ENCODE peak calls at places on chromosome 4, in seven cellular contexts. S, X, I, U, M, A and W are unnamed samples.

GRCh38 chr4:54165438-54165837 is 63.7 kb upstream of the PDGFRA start:
- DNase-seq in A (peak), S (no peak), M (no peak), U (no peak), I (peak), X (peak), W (no peak)

GRCh38 chr4:173088144-173088543 is 80.5 kb upstream of the GALNT7 start:
- DNase-seq in I (no peak), M (no peak), A (no peak), X (no peak), U (no peak), S (no peak), W (no peak)

GRCh38 chr4:54541426-54542118 is 116.2 kb upstream of the KIT start:
- DNase-seq in I (peak), A (no peak), M (no peak), X (no peak), S (no peak), U (no peak), W (no peak)

GRCh38 chr4:123398151-123398802 is 1.7 kb downstream of the SPRY1 start:
- DNase-seq in U (peak), X (peak), S (peak), M (peak), A (no peak), I (peak), W (peak)

GRCh38 chr4:182642831-182643230 is 274.4 kb downstream of the DCTD start:
- DNase-seq in M (no peak), U (no peak), X (no peak), I (peak), S (no peak), A (no peak), W (no peak)

GRCh38 chr4:92101609-92102231 is 202.0 kb upstream of the GRID2 start:
- DNase-seq in A (no peak), S (no peak), U (no peak), I (no peak), M (no peak), X (peak), W (no peak)

GRCh38 chr4:88110826-88111225 is 47.6 kb downstream of the ABCG2 start:
- DNase-seq in U (no peak), M (no peak), X (peak), S (no peak), I (no peak), A (no peak), W (no peak)

GRCh38 chr4:70844180-70844579 is 4.5 kb upstream of the GRSF1 start:
- DNase-seq in M (no peak), U (no peak), X (no peak), S (peak), A (no peak), I (no peak), W (no peak)

GRCh38 chr4:8269535-8270417 is at the start of gene HTRA3:
- DNase-seq in S (no peak), M (peak), A (peak), U (no peak), X (peak), I (no peak), W (no peak)

GRCh38 chr4:95728145-95728544 is 111.7 kb upstream of the PDHA2 start:
- DNase-seq in M (no peak), I (peak), S (no peak), A (no peak), U (no peak), X (peak), W (no peak)

GRCh38 chr4:147866532-147867271 is 134.8 kb downstream of the ARHGAP10 start:
- DNase-seq in M (peak), X (peak), S (peak), I (peak), U (peak), A (peak), W (peak)

GRCh38 chr4:182847956-182848450 is 69.2 kb downstream of the DCTD start:
- DNase-seq in U (no peak), X (no peak), M (no peak), S (no peak), I (no peak), A (no peak), W (no peak)

GRCh38 chr4:164748375-164748774 is 5.6 kb upstream of the SMIM31 start:
- DNase-seq in S (no peak), I (no peak), U (no peak), X (peak), A (no peak), M (no peak), W (peak)

GRCh38 chr4:153426207-153426886 is 39.8 kb upstream of the TMEM131L start:
- DNase-seq in S (no peak), X (no peak), I (no peak), U (no peak), A (no peak), M (no peak), W (peak)

GRCh38 chr4:79472693-79473552 is 64.9 kb upstream of the GK2 start:
- DNase-seq in M (no peak), I (no peak), S (no peak), A (no peak), U (no peak), X (no peak), W (no peak)

GRCh38 chr4:13102344-13102743 is 381.8 kb downstream of the RAB28 start:
- DNase-seq in A (no peak), I (no peak), X (no peak), M (no peak), S (no peak), U (no peak), W (no peak)

GRCh38 chr4:169963998-169964397 is 62.2 kb downstream of the MFAP3L start:
- DNase-seq in A (no peak), I (peak), U (no peak), S (no peak), M (no peak), X (no peak), W (no peak)

GRCh38 chr4:145679991-145680455 is at the start of gene C4orf51:
- DNase-seq in A (peak), U (no peak), X (peak), I (peak), S (no peak), M (no peak), W (no peak)

GRCh38 chr4:28723371-28723770 is 1862.7 kb downstream of the STIM2 start:
- DNase-seq in X (no peak), M (no peak), A (no peak), S (no peak), U (no peak), I (no peak), W (no peak)

GRCh38 chr4:38948551-38948950 is 80.9 kb downstream of the FAM114A1 start:
- DNase-seq in U (no peak), S (no peak), M (peak), I (peak), X (peak), A (peak), W (no peak)

GRCh38 chr4:46387956-46388355 is 2.0 kb downstream of the GABRA2 start:
- DNase-seq in S (no peak), U (no peak), X (no peak), A (no peak), M (no peak), I (no peak), W (no peak)

GRCh38 chr4:148062301-148062950 is 330.5 kb downstream of the ARHGAP10 start:
- DNase-seq in X (no peak), A (no peak), U (no peak), I (no peak), S (no peak), M (no peak), W (no peak)

GRCh38 chr4:184234155-184234554 is 16.5 kb upstream of the ENPP6 start:
- DNase-seq in U (no peak), S (no peak), X (no peak), I (no peak), M (no peak), A (no peak), W (no peak)

GRCh38 chr4:53196872-53197759 is 168.7 kb downstream of the SCFD2 start:
- DNase-seq in I (peak), M (no peak), U (no peak), S (no peak), A (peak), X (peak), W (peak)

GRCh38 chr4:182448281-182449151 is 205.3 kb downstream of the TENM3 start:
- DNase-seq in I (peak), S (no peak), U (no peak), A (peak), X (peak), M (peak), W (peak)

GRCh38 chr4:110196871-110197420 is 1.5 kb downstream of the ELOVL6 start:
- DNase-seq in A (no peak), U (no peak), S (peak), X (peak), M (peak), I (no peak), W (peak)

GRCh38 chr4:81058621-81059020 is 28.1 kb downstream of the BMP3 start:
- DNase-seq in M (no peak), U (no peak), I (no peak), X (peak), A (no peak), S (no peak), W (no peak)

GRCh38 chr4:140305053-140305452 is 68.4 kb upstream of the SCOC start:
- DNase-seq in U (no peak), S (no peak), M (no peak), I (no peak), X (peak), A (no peak), W (no peak)

GRCh38 chr4:2728221-2728620 is 27.9 kb downstream of the TNIP2 start:
- DNase-seq in I (no peak), X (no peak), S (no peak), A (no peak), M (no peak), U (no peak), W (no peak)

GRCh38 chr4:152398060-152398459 is 137.8 kb downstream of the FBXW7 start:
- DNase-seq in M (no peak), I (no peak), U (no peak), S (no peak), A (no peak), X (peak), W (no peak)

GRCh38 chr4:3634281-3635089 is 102.3 kb upstream of the LRPAP1 start:
- DNase-seq in X (no peak), U (no peak), M (peak), S (no peak), I (no peak), A (no peak), W (no peak)

GRCh38 chr4:182616476-182616875 is 300.7 kb downstream of the DCTD start:
- DNase-seq in M (no peak), I (no peak), S (no peak), A (no peak), X (no peak), U (no peak), W (no peak)

GRCh38 chr4:89753601-89754066 is 83.3 kb downstream of the SNCA start:
- DNase-seq in X (peak), S (no peak), U (no peak), M (no peak), I (peak), A (peak), W (no peak)

GRCh38 chr4:139153411-139154133 is 23.4 kb downstream of the ELF2 start:
- DNase-seq in X (peak), M (no peak), I (no peak), A (no peak), S (no peak), U (no peak), W (no peak)

GRCh38 chr4:140109626-140110213 is 44.3 kb downstream of the MAML3 start:
- DNase-seq in M (no peak), S (no peak), X (no peak), I (no peak), A (no peak), U (no peak), W (no peak)

GRCh38 chr4:78566834-78567501 is 15.4 kb downstream of the ANXA3 start:
- DNase-seq in U (no peak), A (no peak), I (no peak), X (no peak), S (no peak), M (no peak), W (no peak)

GRCh38 chr4:73660808-73661207 is 40.6 kb upstream of the RASSF6 start:
- DNase-seq in U (no peak), S (no peak), M (no peak), I (no peak), X (no peak), A (no peak), W (no peak)

GRCh38 chr4:73662709-73663546 is 42.7 kb upstream of the RASSF6 start:
- DNase-seq in S (no peak), I (peak), X (peak), U (no peak), M (no peak), A (no peak), W (peak)

GRCh38 chr4:73664470-73664869 is 44.2 kb upstream of the RASSF6 start:
- DNase-seq in A (no peak), U (no peak), M (no peak), X (no peak), S (no peak), I (no peak), W (no peak)

GRCh38 chr4:73661646-73662119 is 41.4 kb upstream of the RASSF6 start:
- DNase-seq in A (peak), X (peak), U (no peak), S (no peak), I (peak), M (no peak), W (no peak)
- TF ChIP-seq CTCF in A (peak), X (no peak), U (no peak), S (no peak), I (peak), M (no peak), W (no peak)

GRCh38 chr4:114132830-114133229 is 153.4 kb upstream of the ARSJ start:
- DNase-seq in I (peak), S (no peak), M (no peak), A (no peak), U (no peak), X (peak), W (no peak)
- TF ChIP-seq CTCF in I (peak), S (peak), M (no peak), A (peak), U (no peak), X (peak), W (no peak)

GRCh38 chr4:82811838-82812672 is 13.5 kb upstream of the SCD5 start:
- DNase-seq in I (peak), S (no peak), X (no peak), A (no peak), U (no peak), M (no peak), W (no peak)

GRCh38 chr4:82810171-82810570 is 11.6 kb upstream of the SCD5 start:
- DNase-seq in U (no peak), S (no peak), X (no peak), I (no peak), A (no peak), M (no peak), W (no peak)

GRCh38 chr4:82811392-82811791 is 12.8 kb upstream of the SCD5 start:
- DNase-seq in A (no peak), I (no peak), S (no peak), U (no peak), M (no peak), X (no peak), W (no peak)

GRCh38 chr4:82809614-82810013 is 11.0 kb upstream of the SCD5 start:
- DNase-seq in M (no peak), X (no peak), U (no peak), S (no peak), I (no peak), A (no peak), W (no peak)

DNA sequence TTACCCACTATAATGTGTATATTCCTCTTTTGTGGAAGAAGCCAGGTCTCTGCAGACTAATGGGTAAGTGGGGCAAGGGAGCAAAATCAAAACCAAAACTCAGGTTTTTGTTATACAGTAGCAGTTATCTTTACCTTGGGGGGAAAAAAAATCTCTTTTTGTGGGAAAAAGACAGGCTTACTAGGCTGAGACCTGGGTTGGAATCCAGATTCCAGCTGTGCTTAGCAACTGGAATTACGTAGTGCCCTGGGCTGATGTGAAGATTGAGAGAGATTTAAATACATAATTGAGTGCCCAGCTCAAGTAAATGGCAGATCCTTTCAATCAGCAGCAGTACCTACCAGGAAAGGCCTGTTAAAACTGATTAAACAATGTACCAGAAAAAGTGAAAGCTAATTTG is 15.4 kb upstream of the SCD5 start:
- DNase-seq in M (no peak), X (no peak), S (no peak), I (no peak), U (no peak), A (no peak), W (no peak)
- TF ChIP-seq CTCF in M (no peak), X (no peak), S (no peak), I (no peak), U (no peak), A (no peak), W (no peak)

DNA sequence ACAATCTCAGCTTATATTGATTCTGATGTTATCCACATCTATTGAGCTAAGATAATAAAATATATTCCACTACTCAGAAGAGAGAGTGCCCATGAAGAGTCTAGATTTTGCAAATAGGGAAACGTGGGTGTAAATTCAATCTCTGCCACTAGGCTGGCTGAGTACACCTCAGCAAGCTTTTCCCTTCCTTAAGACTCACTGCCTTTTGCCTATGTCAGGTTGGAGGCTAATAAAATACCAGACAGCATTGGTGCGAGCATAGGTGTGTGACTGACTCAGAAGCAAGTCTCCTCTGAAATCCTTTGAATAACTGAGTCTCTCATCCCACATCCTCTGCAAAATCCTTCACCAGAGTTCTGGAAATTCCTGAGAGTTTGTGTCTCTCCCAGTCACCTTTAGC is 405.4 kb upstream of the CPEB2 start:
- DNase-seq in S (no peak), X (peak), U (no peak), I (no peak), M (no peak), A (no peak), W (no peak)
- TF ChIP-seq CTCF in S (no peak), X (peak), U (no peak), I (peak), M (no peak), A (no peak), W (no peak)

GRCh38 chr4:176123710-176124407 is 58.2 kb downstream of the WDR17 start:
- DNase-seq in I (no peak), A (no peak), U (no peak), S (no peak), M (no peak), X (peak), W (peak)
- TF ChIP-seq CTCF in I (peak), A (peak), U (no peak), S (peak), M (no peak), X (peak), W (peak)

GRCh38 chr4:26264109-26264508 is 56.7 kb upstream of the RBPJ start:
- DNase-seq in A (no peak), X (no peak), M (no peak), S (no peak), I (no peak), U (no peak), W (no peak)
- TF ChIP-seq CTCF in A (no peak), X (no peak), M (no peak), S (no peak), I (no peak), U (no peak), W (no peak)

DNA sequence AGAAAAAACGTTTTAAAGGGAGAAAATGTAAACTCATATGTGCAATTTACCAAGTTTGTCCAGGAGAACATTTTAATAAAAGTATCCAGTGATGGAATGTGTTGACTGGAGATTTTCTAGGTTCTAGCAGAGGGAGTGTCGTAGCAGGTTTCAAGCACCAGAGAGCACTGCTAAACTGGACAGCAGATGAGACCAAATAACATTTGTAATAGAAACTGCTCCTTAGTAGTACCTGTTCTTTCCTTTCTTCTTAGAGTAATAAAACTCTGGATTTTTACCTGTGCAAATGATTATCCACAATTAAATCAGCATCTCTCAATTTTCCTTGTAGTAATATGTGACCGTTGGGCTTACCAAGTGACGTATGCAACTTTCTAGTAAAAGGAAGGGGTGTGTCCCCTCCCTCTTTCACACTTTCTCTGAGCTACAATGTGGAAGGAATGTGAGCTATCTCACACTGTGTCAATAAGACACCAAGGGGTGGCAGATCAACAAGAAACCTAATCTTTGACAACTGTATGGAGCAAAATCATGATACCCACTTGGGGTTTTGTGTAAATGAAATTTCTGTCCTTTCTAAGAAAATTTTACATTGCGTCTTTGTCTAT is 9.5 kb downstream of the HPGDS start:
- DNase-seq in M (no peak), I (peak), U (no peak), A (no peak), S (no peak), X (no peak), W (no peak)
- TF ChIP-seq CTCF in M (no peak), I (peak), U (no peak), A (peak), S (no peak), X (peak), W (no peak)